ENCODE peak calls at places on chromosomes 12 and 14, in six cellular contexts. B is IMR-90, I is trophoblast cell, L is H9, D is mesenchymal stem cell, X is H1. F is an unnamed sample.
A peak's percentile ranks its signal among the peaks of the same experiment; 100 is the strongest.

GRCh38 chr14:20262642-20263128 is 23.6 kb downstream of the OR11H4 start:
- DNase-seq in X (no peak), I (no peak), L (no peak), B (peak; percentile 46), D (peak; percentile 13), F (no peak)

GRCh38 chr14:75196468-75196867 is 20.1 kb upstream of the TMED10 start:
- DNase-seq in D (no peak), L (no peak), I (no peak), X (no peak), B (no peak), F (no peak)

GRCh38 chr14:21852061-21852664 is 178.5 kb upstream of the OR4E1 start:
- DNase-seq in B (peak; percentile 20), D (peak; percentile 24), I (peak; percentile 11), X (peak; percentile 27), L (peak; percentile 71), F (peak; percentile 50)

GRCh38 chr12:96130396-96131059 is 63.6 kb upstream of the ELK3 start:
- DNase-seq in D (no peak), X (no peak), I (no peak), B (no peak), L (no peak), F (no peak)

GRCh38 chr14:54981698-54982097 is 45.2 kb downstream of the WDHD1 start:
- DNase-seq in L (no peak), D (peak; percentile 22), X (no peak), B (peak; percentile 22), I (no peak), F (no peak)

GRCh38 chr14:100981808-100982207 is 78.3 kb upstream of the RTL1 start:
- DNase-seq in I (no peak), B (peak; percentile 71), L (no peak), D (no peak), X (no peak), F (no peak)

GRCh38 chr12:9064815-9065606 is 50.7 kb downstream of the A2M start:
- DNase-seq in B (no peak), X (peak; percentile 53), D (peak; percentile 56), L (peak; percentile 99), I (peak; percentile 80), F (peak; percentile 40)

GRCh38 chr14:28754209-28754985 is 12.2 kb upstream of the FOXG1 start:
- DNase-seq in L (peak; percentile 35), I (peak; percentile 20), D (peak; percentile 52), B (peak; percentile 48), X (no peak), F (no peak)

GRCh38 chr14:42057176-42057575 is 450.5 kb downstream of the LRFN5 start:
- DNase-seq in B (peak; percentile 14), D (peak; percentile 12), L (no peak), X (no peak), I (no peak), F (no peak)

GRCh38 chr12:130111965-130112496 is 50.2 kb upstream of the FZD10 start:
- DNase-seq in I (no peak), B (no peak), X (no peak), L (no peak), D (no peak), F (no peak)

GRCh38 chr12:94977766-94978468 is 25.6 kb downstream of the NDUFA12 start:
- DNase-seq in I (peak; percentile 88), B (no peak), X (no peak), D (no peak), L (no peak), F (no peak)

GRCh38 chr14:63174760-63175191 is 29.5 kb upstream of the RHOJ start:
- DNase-seq in X (peak; percentile 21), L (peak; percentile 34), D (peak; percentile 43), I (peak; percentile 49), B (peak; percentile 76), F (peak; percentile 44)

GRCh38 chr14:29126865-29127264 is 360.3 kb downstream of the FOXG1 start:
- DNase-seq in D (no peak), L (no peak), I (no peak), X (no peak), B (no peak), F (no peak)

GRCh38 chr12:106174876-106175275 is 36.1 kb upstream of the NUAK1 start:
- DNase-seq in X (no peak), B (peak; percentile 23), L (no peak), D (no peak), I (no peak), F (no peak)

GRCh38 chr14:103847954-103848719 is 762 bp upstream of the PPP1R13B start:
- DNase-seq in X (no peak), B (no peak), L (peak; percentile 68), I (peak; percentile 30), D (peak; percentile 53), F (no peak)
- H3K4ac ChIP-seq in X (no peak overlapping the region), B (no peak overlapping the region), L (no peak overlapping the region), I (peak overlapping the region; percentile 64), D (no peak overlapping the region), F (no peak overlapping the region)

DNA sequence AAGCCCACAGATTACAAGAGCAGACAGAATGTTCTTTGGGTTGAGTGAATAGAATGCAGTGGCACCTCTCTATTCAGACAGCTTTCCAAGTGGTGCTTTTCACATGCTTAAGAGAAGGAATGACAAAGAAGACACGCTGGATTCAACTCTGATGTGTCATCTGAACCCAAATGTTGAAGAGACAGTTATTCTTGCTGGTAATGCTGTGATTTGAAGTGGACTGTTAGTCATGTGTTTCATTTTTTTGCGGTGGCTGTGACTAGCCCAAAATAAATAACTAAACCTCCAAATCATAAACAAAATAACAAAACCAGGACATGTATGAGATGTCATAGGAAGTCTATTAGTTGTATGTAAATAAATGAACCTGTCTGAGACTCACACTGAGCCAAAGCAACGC is 391.8 kb upstream of the PRICKLE1 start:
- DNase-seq in B (peak; percentile 77), I (no peak), X (no peak), L (no peak), D (peak; percentile 83), F (no peak)
- H2BK120ac ChIP-seq in B (no peak overlapping the region), I (no peak overlapping the region), X (no peak overlapping the region), L (no peak overlapping the region), D (no peak overlapping the region), F (no peak overlapping the region)

GRCh38 chr14:105938055-105938863 is 411.9 kb downstream of the TMEM121 start:
- DNase-seq in B (no peak), D (no peak), L (no peak), X (no peak), I (no peak), F (no peak)
- H3K9me3 ChIP-seq in B (peaks cover 42% of the 10 kb centered on the region), D (peaks cover 48% of the 10 kb centered on the region), L (peaks cover 100% of the 10 kb centered on the region), X (peaks cover 83% of the 10 kb centered on the region), I (peaks cover 47% of the 10 kb centered on the region), F (peaks cover 49% of the 10 kb centered on the region)

GRCh38 chr12:56104815-56105476 is 587 bp downstream of the PA2G4 start:
- DNase-seq in D (peak; percentile 40), I (no peak), X (no peak), B (no peak), L (no peak), F (no peak)

GRCh38 chr12:56104109-56104814 is at the start of gene PA2G4:
- DNase-seq in I (peak; percentile 100), L (peak; percentile 100), B (peak; percentile 98), D (peak; percentile 99), X (peak; percentile 99), F (peak; percentile 99)

GRCh38 chr12:56103066-56103711 is 1.2 kb upstream of the PA2G4 start:
- DNase-seq in B (no peak), D (no peak), I (no peak), X (no peak), L (no peak), F (no peak)

GRCh38 chr12:56102683-56103065 is 1.7 kb upstream of the PA2G4 start:
- DNase-seq in I (no peak), L (no peak), D (no peak), B (no peak), X (no peak), F (no peak)

DNA sequence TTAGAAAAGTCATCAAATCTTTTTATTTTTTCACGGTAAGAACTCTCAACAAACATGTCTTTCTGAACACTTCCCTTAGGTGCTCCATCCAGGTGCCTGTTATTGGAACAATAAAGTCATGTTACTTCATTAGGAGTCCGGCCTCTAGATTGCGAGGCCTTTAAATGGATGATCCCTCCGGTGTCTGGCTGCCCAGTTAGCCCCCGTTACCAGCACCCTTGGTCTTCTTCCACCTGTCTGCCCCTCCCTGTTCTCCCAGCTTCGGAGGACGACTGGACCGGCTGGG is 593 bp upstream of the PA2G4 start:
- DNase-seq in D (no peak), X (no peak), I (no peak), B (no peak), L (no peak), F (no peak)
- H3K4ac ChIP-seq in D (no peak overlapping the region), X (no peak overlapping the region), I (peak overlapping the region; percentile 30), B (peak overlapping the region; percentile 49), L (no peak overlapping the region), F (no peak overlapping the region)

GRCh38 chr12:131896080-131896810 is 1.8 kb downstream of the ULK1 start:
- DNase-seq in L (peak; percentile 96), X (peak; percentile 53), D (peak; percentile 92), I (peak; percentile 83), B (peak; percentile 89), F (peak; percentile 76)

GRCh38 chr12:131893605-131894312 is 663 bp upstream of the ULK1 start:
- DNase-seq in X (no peak), D (peak; percentile 16), I (no peak), B (no peak), L (no peak), F (no peak)

GRCh38 chr12:131894313-131894860 is at the start of gene ULK1:
- DNase-seq in L (peak; percentile 98), X (peak; percentile 70), I (peak; percentile 92), B (peak; percentile 80), D (peak; percentile 88), F (peak; percentile 95)

GRCh38 chr12:131895640-131896079 is 1.2 kb downstream of the ULK1 start:
- DNase-seq in I (no peak), D (peak; percentile 11), L (peak; percentile 39), B (no peak), X (no peak), F (no peak)

GRCh38 chr12:131894981-131895639 is 688 bp downstream of the ULK1 start:
- DNase-seq in X (no peak), L (peak; percentile 43), B (no peak), I (no peak), D (no peak), F (no peak)
- H2BK120ac ChIP-seq in X (no peak overlapping the region), L (no peak overlapping the region), B (no peak overlapping the region), I (peak overlapping the region; percentile 61), D (peak overlapping the region; percentile 61), F (no peak overlapping the region)

DNA sequence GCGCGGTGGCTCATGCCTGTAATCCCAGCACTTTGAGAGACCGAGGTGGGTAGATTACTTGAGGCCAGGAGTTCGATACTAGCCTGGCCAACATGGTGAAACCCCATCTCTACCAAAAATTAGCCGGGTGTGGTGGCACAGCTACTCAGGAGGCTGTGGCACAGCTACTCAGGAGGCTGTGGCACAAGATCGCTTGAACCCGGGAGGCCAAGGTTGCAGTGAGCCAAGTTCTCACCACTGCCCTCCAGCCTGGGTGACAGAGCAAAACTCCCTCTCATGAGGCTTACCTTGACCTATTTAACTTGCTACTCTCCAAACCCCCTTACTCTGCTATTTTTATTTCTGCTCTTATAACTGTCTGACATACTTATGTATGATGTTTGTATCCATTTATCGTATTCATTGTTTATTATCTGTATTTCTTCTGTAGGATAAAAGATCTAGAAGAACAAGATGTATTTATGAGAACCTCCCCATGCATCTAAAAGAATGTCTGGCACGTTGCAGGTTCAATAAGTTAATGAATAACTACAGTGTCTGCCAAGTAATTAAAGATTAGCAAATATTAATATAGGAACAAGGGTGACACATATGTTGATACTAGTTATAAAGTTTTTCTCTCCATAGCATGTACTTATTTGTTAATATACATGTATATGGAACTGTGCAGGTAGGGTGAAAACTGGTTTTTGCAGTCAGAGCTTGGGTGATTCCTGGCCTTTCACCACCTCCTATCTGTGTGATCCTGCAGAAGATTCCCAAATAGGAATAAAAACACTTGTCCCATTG is 15.5 kb upstream of the TMPO start:
- DNase-seq in X (no peak), I (no peak), B (no peak), L (peak; percentile 20), D (no peak), F (no peak)
- H3K9me3 ChIP-seq in X (no peaks in the 10 kb centered on the region), I (no peaks in the 10 kb centered on the region), B (no peaks in the 10 kb centered on the region), L (no peaks in the 10 kb centered on the region), D (no peaks in the 10 kb centered on the region), F (no peaks in the 10 kb centered on the region)

F was measured in neuronal stem cell.